ENCODE peak calls at places on chromosome 7, in five cellular contexts. S is stomach, U is tibial artery, V is spleen, E is glutamatergic neuron. Q is an unnamed sample.

GRCh38 chr7:35390146-35390545 is 136.2 kb upstream of the TBX20 start:
- DNase-seq in S (no peak), U (no peak), V (no peak), E (no peak), Q (no peak)

GRCh38 chr7:50303082-50303893 is 1.2 kb upstream of the IKZF1 start:
- DNase-seq in S (no peak), U (no peak), V (peak), E (no peak), Q (no peak)

GRCh38 chr7:92763636-92764423 is 72.5 kb downstream of the CDK6 start:
- DNase-seq in S (no peak), U (no peak), V (no peak), E (no peak), Q (no peak)

GRCh38 chr7:108402865-108403264 is 53.4 kb downstream of the NRCAM start:
- DNase-seq in S (no peak), U (no peak), V (no peak), E (no peak), Q (no peak)

GRCh38 chr7:27198138-27198841 is 1.6 kb downstream of the HOXA13 start:
- DNase-seq in S (no peak), U (peak), V (no peak), E (no peak), Q (peak)

GRCh38 chr7:17370901-17371550 is 72.6 kb downstream of the AHR start:
- DNase-seq in S (no peak), U (no peak), V (no peak), E (no peak), Q (no peak)

GRCh38 chr7:8060241-8060640 is 91.6 kb downstream of the GLCCI1 start:
- DNase-seq in S (no peak), U (no peak), V (no peak), E (no peak), Q (no peak)

GRCh38 chr7:76089865-76090495 is 42.1 kb downstream of the MDH2 start:
- DNase-seq in S (peak), U (no peak), V (no peak), E (no peak), Q (no peak)

GRCh38 chr7:80918909-80919721 is at the start of gene SEMA3C:
- DNase-seq in S (peak), U (peak), V (peak), E (peak), Q (peak)

GRCh38 chr7:2824678-2825461 is 19.2 kb downstream of the GNA12 start:
- DNase-seq in S (no peak), U (no peak), V (no peak), E (no peak), Q (no peak)

GRCh38 chr7:153524070-153524601 is 528.1 kb upstream of the DPP6 start:
- DNase-seq in S (no peak), U (no peak), V (no peak), E (no peak), Q (no peak)

GRCh38 chr7:135077642-135078041 is 70.2 kb upstream of the TMEM140 start:
- DNase-seq in S (no peak), U (no peak), V (no peak), E (no peak), Q (no peak)

GRCh38 chr7:99631311-99632109 is 14.8 kb downstream of the ZSCAN25 start:
- DNase-seq in S (no peak), U (no peak), V (no peak), E (no peak), Q (no peak)
- TF ChIP-seq CTCF in S (peak), U (no peak), V (no peak), E (no peak), Q (peak)

GRCh38 chr7:57305192-57305748 is 144.7 kb upstream of the ZNF716 start:
- DNase-seq in S (no peak), U (no peak), V (peak), E (no peak), Q (no peak)
- TF ChIP-seq CTCF in S (no peak), U (no peak), V (peak), E (no peak), Q (peak)

GRCh38 chr7:151059362-151060112 is at the start of gene SLC4A2:
- DNase-seq in S (peak), U (peak), V (peak), E (peak), Q (peak)

GRCh38 chr7:151060113-151060415 is 675 bp downstream of the SLC4A2 start:
- DNase-seq in S (no peak), U (no peak), V (no peak), E (no peak), Q (no peak)

GRCh38 chr7:151062111-151062398 is 2.7 kb downstream of the SLC4A2 start:
- DNase-seq in S (no peak), U (no peak), V (no peak), E (no peak), Q (no peak)

GRCh38 chr7:151061241-151062110 is 2.1 kb downstream of the SLC4A2 start:
- DNase-seq in S (no peak), U (no peak), V (no peak), E (no peak), Q (no peak)

DNA sequence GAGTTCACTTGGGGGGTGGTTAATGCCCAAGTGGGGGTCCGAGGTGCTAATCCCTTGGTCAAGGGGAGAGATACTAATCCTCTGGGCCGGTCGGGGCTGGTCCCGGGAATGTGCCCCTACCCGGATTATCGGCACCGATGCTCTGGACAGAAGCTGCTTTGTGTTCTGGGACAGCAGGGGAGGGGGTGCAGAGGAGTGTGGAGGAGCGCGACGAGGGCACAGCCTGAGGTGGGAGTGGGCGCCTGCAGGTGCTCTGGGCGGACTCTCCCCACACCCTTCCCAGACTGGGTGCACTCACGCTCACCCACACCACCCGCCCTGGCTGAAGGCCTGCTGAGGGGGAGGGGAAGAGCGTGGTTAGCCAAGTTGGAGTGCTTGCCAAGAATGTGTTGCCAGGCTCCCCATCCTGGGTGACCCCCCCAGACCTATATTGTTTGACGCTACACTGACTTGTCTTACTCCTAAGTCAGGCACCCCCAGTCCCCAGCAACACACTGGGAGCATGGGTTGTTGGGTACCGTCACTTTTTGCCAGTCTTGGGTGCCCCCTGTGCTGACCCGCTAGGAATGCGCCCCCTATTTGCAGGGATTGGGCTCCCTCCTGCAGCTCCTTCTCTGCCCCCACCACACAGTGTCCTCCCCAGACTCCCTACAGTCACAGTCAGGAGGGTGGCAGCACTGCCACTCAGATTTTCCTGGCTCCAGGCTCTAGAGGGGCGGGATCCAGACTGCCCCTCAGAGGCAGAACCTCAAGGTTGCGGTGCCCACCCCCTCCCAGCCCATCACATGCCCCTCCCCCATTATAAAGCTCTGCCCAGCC is 1.2 kb downstream of the SLC4A2 start:
- DNase-seq in S (peak), U (peak), V (no peak), E (no peak), Q (no peak)
- TF ChIP-seq CTCF in S (no peak), U (no peak), V (no peak), E (no peak), Q (no peak)

DNA sequence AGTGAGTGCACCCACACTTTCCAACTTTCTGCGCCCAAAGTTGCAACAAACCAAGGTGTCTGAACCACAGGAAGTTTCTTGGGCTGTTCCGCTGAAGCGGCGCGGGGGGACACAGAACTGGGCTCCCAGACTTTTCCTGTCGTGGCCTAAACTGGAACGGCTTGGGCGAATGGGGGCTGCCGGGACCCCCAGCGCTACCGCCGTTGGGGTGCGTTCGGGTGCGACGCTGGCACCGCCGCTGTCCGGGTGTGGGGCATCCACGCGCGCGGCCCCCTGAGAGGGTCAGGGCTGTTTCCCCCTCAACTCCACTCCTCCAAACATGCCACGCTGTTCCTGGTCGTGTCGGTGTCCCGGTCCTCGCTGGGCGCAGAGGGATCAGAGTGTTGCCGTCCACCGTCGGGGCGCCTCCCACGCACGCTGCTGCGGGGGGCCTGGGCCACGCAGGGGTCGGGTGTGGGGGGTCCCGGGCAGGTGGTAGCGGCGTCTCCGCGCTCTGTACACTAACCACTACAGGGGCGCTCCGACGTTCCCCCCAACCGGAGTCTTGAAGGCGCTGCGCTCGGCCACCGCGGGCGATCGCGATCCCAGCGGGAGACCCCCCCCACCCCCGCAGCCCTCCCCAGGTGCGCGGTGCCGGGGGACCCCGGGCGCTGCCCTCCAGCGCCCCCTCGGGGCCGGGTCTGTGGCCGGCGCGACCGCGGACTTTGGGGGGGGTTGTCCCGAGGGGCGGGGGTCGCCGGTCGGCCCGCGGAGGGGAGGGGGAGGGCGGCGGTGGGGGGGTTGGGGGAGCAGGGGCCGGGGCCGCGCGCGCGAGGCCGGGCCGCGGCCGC is 2.2 kb upstream of the CUX1 start:
- DNase-seq in S (peak), U (peak), V (peak), E (peak), Q (peak)
- TF ChIP-seq CTCF in S (no peak), U (no peak), V (no peak), E (peak), Q (peak)

DNA sequence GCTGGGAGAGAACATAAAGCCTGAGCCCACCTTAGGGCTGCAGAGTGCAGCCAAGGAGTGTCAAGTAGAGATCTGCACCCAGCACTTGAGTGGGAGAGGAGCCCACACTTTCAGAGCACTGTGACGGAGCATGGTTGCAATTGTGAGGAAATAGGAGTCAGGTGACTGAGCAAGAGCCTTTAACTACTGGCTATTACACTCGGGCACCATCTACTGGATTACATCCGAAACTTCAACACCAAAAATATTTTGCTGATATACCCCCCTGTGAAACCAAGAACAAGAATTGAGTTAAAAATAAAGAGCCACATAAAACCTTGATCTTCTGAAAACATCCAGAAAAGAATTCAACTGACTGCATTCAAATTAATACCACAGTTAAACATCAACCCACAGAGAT is 657.9 kb downstream of the NXPH1 start:
- DNase-seq in S (no peak), U (no peak), V (no peak), E (no peak), Q (no peak)
- TF ChIP-seq CTCF in S (no peak), U (no peak), V (no peak), E (no peak), Q (no peak)

DNA sequence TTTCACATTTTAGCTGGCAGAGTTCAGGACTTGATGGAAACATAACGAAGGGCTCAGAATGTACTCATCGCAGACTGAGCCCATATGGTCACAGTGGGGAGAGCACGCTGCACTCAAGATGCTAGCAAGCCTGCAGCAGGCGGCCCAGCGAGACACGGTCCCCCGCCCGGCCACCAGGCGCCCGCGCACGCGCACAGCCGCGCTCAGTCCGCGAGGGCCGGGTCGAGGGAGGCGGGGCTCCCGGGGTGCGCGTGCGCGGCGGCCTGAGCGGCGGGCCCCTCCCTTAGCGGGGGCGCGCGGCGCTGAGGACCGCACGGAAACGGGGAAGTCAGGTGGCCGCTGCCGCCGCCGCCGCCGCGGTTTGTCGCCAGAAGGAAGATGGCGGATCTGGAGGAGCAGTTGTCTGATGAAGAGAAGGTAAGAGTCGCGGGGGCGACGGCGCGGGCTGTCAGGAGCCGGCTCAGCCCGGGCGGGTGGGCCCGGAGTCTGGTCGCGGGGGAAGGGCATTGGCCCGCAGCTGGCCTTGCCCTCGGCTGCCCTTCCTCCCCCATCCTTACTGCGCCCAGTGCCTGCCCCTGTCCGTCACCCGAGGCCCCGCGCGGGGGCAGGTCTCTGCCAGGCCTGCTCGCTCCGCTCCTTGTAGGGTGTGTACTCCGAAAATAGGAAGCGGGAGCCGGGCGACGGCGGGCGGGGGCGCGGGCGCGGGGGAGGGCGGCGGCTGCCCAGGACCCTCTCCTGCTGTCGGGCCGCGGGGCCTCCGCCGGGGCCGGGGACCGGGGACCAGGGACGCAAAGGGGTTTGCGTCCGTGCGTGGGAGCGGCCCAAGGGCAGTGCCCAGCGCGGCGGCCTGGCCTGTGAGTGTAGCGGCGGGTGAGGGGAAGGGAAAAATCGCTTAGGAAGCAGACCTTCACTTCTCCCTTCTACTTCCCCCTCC is at the start of gene CAPZA2:
- DNase-seq in S (peak), U (peak), V (peak), E (peak), Q (peak)
- TF ChIP-seq CTCF in S (peak), U (peak), V (peak), E (peak), Q (peak)

GRCh38 chr7:128030999-128031681 is at the start of gene LRRC4:
- DNase-seq in S (peak), U (no peak), V (peak), E (peak), Q (no peak)

GRCh38 chr7:128032605-128033235 is 1.5 kb upstream of the LRRC4 start:
- DNase-seq in S (no peak), U (no peak), V (peak), E (peak), Q (no peak)

GRCh38 chr7:128033246-128033645 is 2.0 kb upstream of the LRRC4 start:
- DNase-seq in S (no peak), U (no peak), V (no peak), E (no peak), Q (no peak)

GRCh38 chr7:128030263-128030998 is 806 bp downstream of the LRRC4 start:
- DNase-seq in S (no peak), U (no peak), V (peak), E (peak), Q (no peak)

DNA sequence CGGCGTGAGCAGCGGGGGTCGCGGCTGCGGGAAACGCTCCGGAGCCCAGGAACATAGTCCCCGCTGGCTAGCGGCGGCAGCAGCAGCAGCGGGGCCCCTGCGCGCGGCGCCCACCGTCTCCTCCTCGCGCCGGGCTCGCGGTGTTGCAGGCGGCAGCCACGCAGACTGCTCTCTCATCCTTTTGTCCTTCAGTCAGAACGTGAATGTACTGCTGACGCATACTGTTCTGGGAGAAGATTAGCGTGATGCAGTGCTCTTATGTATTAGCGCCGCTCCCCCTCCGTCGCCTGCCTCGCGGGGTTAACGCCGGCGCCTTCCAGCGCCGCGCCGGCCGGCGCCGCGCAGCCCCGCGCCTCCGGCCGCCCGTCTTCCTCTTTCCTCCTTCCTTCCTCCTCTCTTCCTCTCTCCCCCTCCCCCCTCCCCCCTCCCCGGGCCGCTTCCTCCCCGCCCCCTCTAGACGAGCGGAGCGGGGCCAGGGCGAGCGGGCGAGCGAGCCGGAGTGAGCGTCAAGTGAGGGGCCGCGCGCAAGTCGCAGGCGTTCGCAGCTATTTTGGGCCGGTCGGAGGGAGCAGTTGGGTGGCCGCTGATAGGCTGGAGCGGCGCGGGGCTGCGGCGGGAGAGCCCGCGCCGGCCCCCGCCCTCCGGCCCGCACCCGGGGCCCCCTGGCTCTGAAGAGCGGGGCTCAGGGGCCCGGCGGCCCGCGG is 816 bp upstream of the LRRC4 start:
- DNase-seq in S (peak), U (no peak), V (peak), E (peak), Q (no peak)
- TF ChIP-seq CTCF in S (no peak), U (no peak), V (peak), E (peak), Q (peak)

GRCh38 chr7:122887198-122887597 is 938 bp upstream of the CADPS2 start:
- DNase-seq in S (peak), U (peak), V (peak), E (peak), Q (peak)
- TF ChIP-seq CTCF in S (peak), U (peak), V (no peak), E (no peak), Q (peak)